ENCODE peak calls at places on chromosomes 2 and 18, in four cellular contexts. Z, U, J and X are unnamed samples.

GRCh38 chr2:179264238-179265081 is at the start of gene SESTD1:
- DNase-seq in Z (peak; percentile 91), U (peak; percentile 68), J (no peak), X (peak; percentile 53)

GRCh38 chr2:199606193-199606780 is 148.5 kb upstream of the SATB2 start:
- DNase-seq in Z (peak; percentile 24), U (no peak), J (no peak), X (peak; percentile 12)

GRCh38 chr2:169001116-169001815 is 29.9 kb downstream of the ABCB11 start:
- DNase-seq in Z (no peak), U (no peak), J (no peak), X (no peak)

GRCh38 chr18:3305354-3305762 is 43.4 kb downstream of the MYL12B start:
- DNase-seq in Z (no peak), U (no peak), J (no peak), X (peak; percentile 25)

GRCh38 chr2:106995560-106995959 is 109.6 kb upstream of the ST6GAL2 start:
- DNase-seq in Z (no peak), U (no peak), J (no peak), X (no peak)

GRCh38 chr2:65164379-65165023 is 34.6 kb upstream of the RAB1A start:
- DNase-seq in Z (no peak), U (no peak), J (no peak), X (no peak)

GRCh38 chr18:54426085-54426665 is 68.5 kb downstream of the C18orf54 start:
- DNase-seq in Z (no peak), U (no peak), J (no peak), X (no peak)

GRCh38 chr2:12416600-12416999 is 300.1 kb upstream of the TRIB2 start:
- DNase-seq in Z (no peak), U (peak; percentile 11), J (no peak), X (no peak)

GRCh38 chr2:31110998-31111397 is 27.2 kb downstream of the GALNT14 start:
- DNase-seq in Z (peak; percentile 38), U (no peak), J (no peak), X (no peak)

GRCh38 chr2:170711774-170712652 is 3.1 kb upstream of the SP5 start:
- DNase-seq in Z (no peak), U (peak; percentile 99), J (no peak), X (no peak)

GRCh38 chr2:147255812-147256211 is 589.0 kb upstream of the ACVR2A start:
- DNase-seq in Z (no peak), U (no peak), J (no peak), X (no peak)

GRCh38 chr2:72932045-72932444 is 14.7 kb downstream of the EMX1 start:
- DNase-seq in Z (no peak), U (no peak), J (no peak), X (no peak)
- TF ChIP-seq PBX3 in Z (no peak), U (no peak), J (no peak), X (no peak)

DNA sequence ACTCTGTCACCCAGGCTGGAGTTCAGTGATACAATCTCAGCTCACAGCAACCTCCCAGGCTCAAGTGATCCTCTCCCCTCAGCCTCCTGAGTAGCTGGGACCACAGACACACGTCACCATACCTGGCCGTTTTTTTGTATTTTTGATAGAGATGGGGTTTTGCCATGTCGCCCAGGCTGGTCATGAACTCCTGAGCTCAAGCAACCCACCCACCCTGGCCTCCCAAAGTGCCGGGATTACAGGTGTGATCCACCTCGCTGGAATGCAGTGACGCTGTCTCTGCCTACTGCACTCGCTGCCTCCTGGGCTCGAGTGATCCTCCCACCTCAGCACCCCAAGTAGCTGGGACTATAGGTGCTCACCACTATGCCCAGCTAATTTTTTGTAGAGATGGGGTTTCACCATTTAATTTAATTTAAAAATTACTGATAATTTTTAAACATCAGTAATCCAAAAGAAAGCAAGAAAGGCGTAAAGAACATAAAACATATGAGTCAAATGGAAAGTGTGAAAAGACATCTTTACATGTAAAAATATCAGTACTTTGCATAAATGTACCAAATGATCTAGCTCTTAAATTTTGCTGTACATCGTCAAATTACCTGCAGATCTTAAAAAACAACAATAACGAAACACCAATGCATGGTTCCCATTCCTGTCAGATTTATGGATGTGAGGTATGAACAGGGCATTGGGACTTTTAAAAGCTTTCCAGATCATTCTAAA is 2.8 kb upstream of the ZNF236 start:
- DNase-seq in Z (no peak), U (no peak), J (no peak), X (no peak)
- TF ChIP-seq PBX3 in Z (no peak), U (no peak), J (no peak), X (no peak)

GRCh38 chr2:8923173-8923572 is 80.3 kb downstream of the MBOAT2 start:
- DNase-seq in Z (no peak), U (no peak), J (no peak), X (no peak)

GRCh38 chr2:8922431-8922830 is 81.1 kb downstream of the MBOAT2 start:
- DNase-seq in Z (no peak), U (no peak), J (no peak), X (no peak)

GRCh38 chr2:8927510-8928456 is 75.7 kb downstream of the MBOAT2 start:
- DNase-seq in Z (no peak), U (no peak), J (no peak), X (no peak)

GRCh38 chr2:8929128-8929527 is 74.4 kb downstream of the MBOAT2 start:
- DNase-seq in Z (no peak), U (no peak), J (no peak), X (no peak)

DNA sequence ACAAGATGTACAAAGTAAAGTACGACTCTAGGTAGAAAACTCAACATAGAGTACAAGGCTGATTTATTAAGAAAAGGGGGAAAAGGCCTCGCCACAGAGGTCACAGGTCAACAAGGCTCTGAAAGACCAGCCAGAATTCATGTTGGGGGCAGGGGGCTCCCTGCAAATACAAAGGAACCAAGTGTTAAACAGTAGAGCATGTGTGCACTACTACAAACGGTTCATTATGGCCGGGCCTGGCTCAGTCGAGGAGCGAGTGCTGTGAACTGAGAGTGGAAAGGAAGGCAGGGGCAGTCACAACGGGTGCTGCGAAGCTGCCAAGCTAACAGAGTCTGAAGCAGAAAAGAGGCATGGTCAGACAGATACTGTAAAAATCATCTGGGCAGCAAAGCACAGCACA is 77.1 kb downstream of the MBOAT2 start:
- DNase-seq in Z (no peak), U (peak; percentile 15), J (no peak), X (no peak)
- TF ChIP-seq PBX3 in Z (no peak), U (no peak), J (no peak), X (no peak)

GRCh38 chr18:55552498-55553189 is 35.3 kb downstream of the TCF4 start:
- DNase-seq in Z (no peak), U (no peak), J (no peak), X (no peak)
- TF ChIP-seq PBX3 in Z (no peak), U (no peak), J (no peak), X (no peak)